ENCODE peak calls at places on chromosomes 6 and 20, in four cellular contexts. Y is C1 segment of cervical spinal cord, M is NCI-H774, A is IMR-90. F is an unnamed sample.

GRCh38 chr6:79421001-79421411 is 116.2 kb downstream of the LCA5 start:
- DNase-seq in Y (no peak), A (peak; percentile 65), M (no peak), F (no peak)

GRCh38 chr20:51528263-51529026 is 14.1 kb downstream of the NFATC2 start:
- DNase-seq in M (no peak), A (no peak), Y (no peak), F (no peak)

GRCh38 chr6:122683996-122684651 is 73.9 kb downstream of the PKIB start:
- DNase-seq in M (no peak), Y (no peak), A (no peak), F (no peak)

GRCh38 chr6:150201285-150201684 is 58.4 kb downstream of the PPP1R14C start:
- DNase-seq in A (no peak), M (no peak), Y (no peak), F (no peak)

GRCh38 chr20:10487354-10488115 is 52.4 kb downstream of the SLX4IP start:
- DNase-seq in M (no peak), A (peak; percentile 58), Y (no peak), F (no peak)

GRCh38 chr6:7707787-7708186 is 18.1 kb upstream of the BMP6 start:
- DNase-seq in Y (no peak), M (no peak), A (peak; percentile 61), F (no peak)

GRCh38 chr6:27168108-27168507 is 79.4 kb upstream of the PRSS16 start:
- DNase-seq in A (peak; percentile 94), Y (no peak), M (no peak), F (no peak)

GRCh38 chr6:121652726-121653623 is 217.5 kb downstream of the GJA1 start:
- DNase-seq in Y (no peak), A (peak; percentile 91), M (no peak), F (peak; percentile 60)

GRCh38 chr6:104322849-104323248 is 536.9 kb downstream of the HACE1 start:
- DNase-seq in A (no peak), Y (no peak), M (no peak), F (no peak)